ENCODE peak calls at places on chromosomes 16 and 17, in ten cellular contexts. A, H, S, L, C, P, W, F, Y and R are unnamed samples.
A peak's percentile ranks its signal among the peaks of the same experiment; 100 is the strongest.

GRCh38 chr16:16075463-16076399 is 126.3 kb downstream of the ABCC1 start:
- DNase-seq in F (no peak), C (no peak), P (no peak), L (no peak), W (no peak), S (no peak), H (peak; percentile 82), A (peak; percentile 79), Y (no peak), R (no peak)

GRCh38 chr17:68812876-68813584 is 142.2 kb downstream of the ABCA8 start:
- DNase-seq in P (no peak), S (no peak), L (no peak), A (no peak), Y (no peak), F (no peak), C (no peak), W (no peak), H (peak; percentile 27), R (no peak)

GRCh38 chr17:40564195-40564882 is 933 bp downstream of the CCR7 start:
- DNase-seq in H (no peak), F (no peak), C (peak; percentile 41), Y (no peak), P (no peak), S (no peak), A (no peak), W (no peak), L (no peak), R (no peak)

GRCh38 chr16:88633684-88634140 is 4.7 kb upstream of the IL17C start:
- DNase-seq in S (peak; percentile 7), L (peak; percentile 16), P (peak; percentile 15), C (peak; percentile 36), A (no peak), Y (no peak), H (peak; percentile 44), F (no peak), W (no peak), R (no peak)

GRCh38 chr16:832652-833336 is 32.3 kb upstream of the GNG13 start:
- DNase-seq in H (no peak), A (no peak), F (no peak), P (no peak), C (no peak), L (peak; percentile 41), W (no peak), Y (no peak), S (no peak), R (no peak)

GRCh38 chr16:30977502-30977901 is 7.5 kb upstream of the HSD3B7 start:
- DNase-seq in F (no peak), L (peak; percentile 52), Y (no peak), C (no peak), W (no peak), P (no peak), S (no peak), H (no peak), A (no peak), R (no peak)

GRCh38 chr17:40910441-40910841 is 25.4 kb upstream of the KRT20 start:
- DNase-seq in C (no peak), F (no peak), A (no peak), H (peak; percentile 82), L (no peak), W (no peak), S (no peak), Y (no peak), P (no peak), R (no peak)

GRCh38 chr16:3971261-3971660 is 90.7 kb upstream of the CREBBP start:
- DNase-seq in W (no peak), H (peak; percentile 85), Y (no peak), C (no peak), P (no peak), F (no peak), S (no peak), A (no peak), L (no peak), R (no peak)

GRCh38 chr17:74699236-74699635 is 13.5 kb downstream of the CD300LF start:
- DNase-seq in S (no peak), L (no peak), F (no peak), Y (no peak), A (no peak), H (no peak), W (no peak), C (no peak), P (no peak), R (no peak)